ENCODE peak calls at places on chromosomes 7 and 10, in four cellular contexts. H is K562, S is upper lobe of left lung, R is left ventricle myocardium inferior. O is an unnamed sample. For H3K9me3, the result is how much of the 10 kb centered on the place peaks cover.

GRCh38 chr10:33086100-33086499 is 128.1 kb upstream of the ITGB1 start:
- DNase-seq in S (no peak), H (no peak), R (no peak), O (no peak)

GRCh38 chr10:110398419-110399162 is 93.9 kb upstream of the SMNDC1 start:
- DNase-seq in H (peak), R (no peak), S (peak), O (no peak)

GRCh38 chr10:71269301-71270288 is 49.5 kb upstream of the SLC29A3 start:
- DNase-seq in S (no peak), R (peak), H (peak), O (no peak)

GRCh38 chr10:125134916-125135770 is 25.2 kb downstream of the CTBP2 start:
- DNase-seq in R (no peak), S (no peak), H (no peak), O (no peak)

GRCh38 chr7:17007841-17008240 is 126.1 kb upstream of the AGR3 start:
- DNase-seq in S (no peak), R (no peak), H (no peak), O (no peak)

GRCh38 chr10:91289295-91289694 is 68.8 kb downstream of the PCGF5 start:
- DNase-seq in H (no peak), S (no peak), R (no peak), O (no peak)

GRCh38 chr7:128458956-128459355 is 3.3 kb downstream of the HILPDA start:
- DNase-seq in R (no peak), H (no peak), S (no peak), O (no peak)

GRCh38 chr10:114021135-114021534 is 22.5 kb upstream of the ADRB1 start:
- DNase-seq in S (peak), R (peak), H (no peak), O (no peak)

GRCh38 chr10:24694086-24694485 is 29.6 kb downstream of the ARHGAP21 start:
- DNase-seq in H (no peak), R (no peak), S (no peak), O (no peak)

GRCh38 chr7:4612939-4613841 is 68.9 kb upstream of the FOXK1 start:
- DNase-seq in S (peak), R (no peak), H (no peak), O (no peak)

GRCh38 chr10:132322621-132323048 is 9.4 kb upstream of the LRRC27 start:
- DNase-seq in S (no peak), H (no peak), R (no peak), O (no peak)
- TF ChIP-seq CTCF in S (peak), H (no peak), R (no peak), O (no peak)

DNA sequence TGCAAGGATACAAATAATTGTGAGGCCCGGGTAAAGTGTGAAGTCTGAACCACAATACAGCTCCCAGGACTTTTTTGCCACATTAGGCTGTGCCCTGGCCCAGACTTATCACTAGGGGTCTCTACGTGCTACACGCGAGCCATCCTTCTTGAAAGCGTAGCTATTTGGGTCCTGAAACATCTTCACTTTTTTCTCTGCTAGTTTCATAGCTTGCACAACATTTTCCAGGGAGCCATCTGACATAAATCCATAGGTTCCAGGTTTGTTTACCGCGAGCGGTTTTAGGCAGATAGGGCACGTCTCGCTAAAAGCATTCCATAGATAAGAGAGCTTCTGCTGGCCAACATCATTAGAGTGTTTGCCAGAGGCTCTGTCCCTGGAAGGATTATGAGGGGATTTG is 226.5 kb downstream of the RPS24 start:
- DNase-seq in R (no peak), H (no peak), S (no peak), O (no peak)
- H3K9me3 ChIP-seq in R (under half), H (under half), S (under half), O (under half)

GRCh38 chr7:110522751-110523200 is 568.2 kb upstream of the LRRN3 start:
- DNase-seq in H (no peak), R (no peak), S (no peak), O (no peak)
- H3K27ac ChIP-seq in H (no peak), R (no peak), S (no peak), O (no peak)

DNA sequence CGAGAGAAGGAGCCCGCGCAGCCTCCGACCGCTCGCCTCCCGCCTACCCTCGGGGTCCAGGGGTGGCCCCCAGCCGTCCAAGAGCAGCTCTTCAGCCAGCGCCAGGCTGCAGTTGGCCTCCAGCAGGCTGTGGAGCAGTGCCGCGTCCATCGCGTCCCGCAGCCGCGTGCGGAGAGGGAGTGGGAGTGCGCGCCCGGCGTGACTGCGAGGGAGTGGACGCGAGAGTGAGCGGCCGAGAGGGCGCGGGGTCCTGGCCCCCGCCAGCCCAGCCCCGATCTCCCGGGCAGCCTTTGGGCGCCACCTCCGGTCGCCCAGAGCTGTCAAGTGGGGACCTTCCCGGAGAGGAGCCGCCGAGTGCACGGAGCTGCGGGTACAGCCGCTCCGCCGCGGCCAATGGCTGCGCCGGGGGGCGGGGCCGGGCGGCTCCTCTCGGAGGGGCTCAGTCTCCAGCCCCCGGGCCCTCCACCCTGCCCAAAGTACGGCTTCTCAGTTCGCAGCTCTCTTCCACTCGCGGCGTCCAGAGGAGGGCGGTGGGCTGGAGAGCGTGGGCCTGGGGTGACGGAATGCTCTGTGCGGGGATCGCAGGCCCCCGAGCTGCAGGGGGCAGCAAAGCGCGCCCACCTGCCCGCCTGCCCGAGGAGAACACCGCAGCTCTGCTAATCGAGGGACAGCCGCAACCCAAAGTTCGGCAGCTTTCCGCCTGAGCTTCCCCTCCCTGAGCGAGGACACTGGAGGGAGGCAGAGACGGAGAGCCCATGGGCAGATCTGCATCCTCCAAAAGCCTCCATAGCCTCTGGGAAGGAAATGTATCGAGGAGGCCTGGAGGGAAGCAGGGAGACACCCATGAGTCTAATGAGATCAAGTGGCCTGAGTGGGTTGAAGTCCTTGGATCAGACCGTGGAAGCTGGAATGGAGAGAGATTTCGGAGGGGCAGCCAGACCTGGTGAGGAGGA is at the start of gene CRHR2:
- DNase-seq in S (peak), R (peak), H (peak), O (no peak)
- TF ChIP-seq CTCF in S (peak), R (peak), H (peak), O (peak)

O was measured in CD4-positive, alpha-beta T cell.